ENCODE peak calls at places on chromosomes 3 and 15, in eight cellular contexts. One of them, this sample, is unnamed.

GRCh38 chr3:100789582-100789981 is 80.3 kb downstream of the TFG start:
- DNase-seq in mammary epithelial cell: no peak
- DNase-seq in heart right ventricle: no peak
- DNase-seq in sigmoid colon: no peak
- DNase-seq in BJ: no peak
- DNase-seq in fibroblast of the aortic adventitia: no peak
- DNase-seq in astrocyte of the spinal cord: no peak
- DNase-seq in fibroblast of lung: no peak
- DNase-seq in this sample: peak

GRCh38 chr15:70424937-70425411 is 327.3 kb upstream of the TLE3 start:
- DNase-seq in BJ: no peak
- DNase-seq in sigmoid colon: no peak
- DNase-seq in heart right ventricle: no peak
- DNase-seq in astrocyte of the spinal cord: no peak
- DNase-seq in fibroblast of the aortic adventitia: no peak
- DNase-seq in mammary epithelial cell: no peak
- DNase-seq in fibroblast of lung: no peak
- DNase-seq in this sample: no peak

GRCh38 chr3:167740961-167741587 is 5.6 kb downstream of the SERPINI1 start:
- DNase-seq in mammary epithelial cell: peak
- DNase-seq in fibroblast of the aortic adventitia: peak
- DNase-seq in heart right ventricle: no peak
- DNase-seq in sigmoid colon: no peak
- DNase-seq in astrocyte of the spinal cord: peak
- DNase-seq in BJ: no peak
- DNase-seq in fibroblast of lung: peak
- DNase-seq in this sample: peak

GRCh38 chr3:112926000-112926399 is 48.9 kb downstream of the CD200R1 start:
- DNase-seq in BJ: no peak
- DNase-seq in astrocyte of the spinal cord: no peak
- DNase-seq in fibroblast of the aortic adventitia: no peak
- DNase-seq in sigmoid colon: no peak
- DNase-seq in fibroblast of lung: no peak
- DNase-seq in heart right ventricle: no peak
- DNase-seq in mammary epithelial cell: no peak
- DNase-seq in this sample: no peak

GRCh38 chr3:195557327-195557726 is 14.2 kb upstream of the PPP1R2 start:
- DNase-seq in heart right ventricle: no peak
- DNase-seq in fibroblast of the aortic adventitia: no peak
- DNase-seq in sigmoid colon: no peak
- DNase-seq in fibroblast of lung: no peak
- DNase-seq in astrocyte of the spinal cord: no peak
- DNase-seq in BJ: no peak
- DNase-seq in mammary epithelial cell: no peak
- DNase-seq in this sample: no peak

GRCh38 chr3:89108154-89108553 is 733 bp downstream of the EPHA3 start:
- DNase-seq in BJ: no peak
- DNase-seq in heart right ventricle: no peak
- DNase-seq in fibroblast of the aortic adventitia: no peak
- DNase-seq in astrocyte of the spinal cord: no peak
- DNase-seq in sigmoid colon: no peak
- DNase-seq in fibroblast of lung: peak
- DNase-seq in mammary epithelial cell: no peak
- DNase-seq in this sample: no peak

GRCh38 chr3:48047841-48048456 is 31.7 kb upstream of the MAP4 start:
- DNase-seq in astrocyte of the spinal cord: no peak
- DNase-seq in fibroblast of lung: peak
- DNase-seq in heart right ventricle: no peak
- DNase-seq in fibroblast of the aortic adventitia: peak
- DNase-seq in sigmoid colon: no peak
- DNase-seq in BJ: no peak
- DNase-seq in mammary epithelial cell: peak
- DNase-seq in this sample: peak

GRCh38 chr3:44954962-44955361 is 21.0 kb downstream of the ZDHHC3 start:
- DNase-seq in heart right ventricle: no peak
- DNase-seq in astrocyte of the spinal cord: peak
- DNase-seq in mammary epithelial cell: no peak
- DNase-seq in BJ: no peak
- DNase-seq in sigmoid colon: no peak
- DNase-seq in fibroblast of the aortic adventitia: peak
- DNase-seq in fibroblast of lung: peak
- DNase-seq in this sample: peak

GRCh38 chr3:37626722-37627565 is 234.7 kb upstream of the CTDSPL start:
- DNase-seq in sigmoid colon: no peak
- DNase-seq in fibroblast of lung: no peak
- DNase-seq in heart right ventricle: no peak
- DNase-seq in astrocyte of the spinal cord: no peak
- DNase-seq in fibroblast of the aortic adventitia: no peak
- DNase-seq in BJ: no peak
- DNase-seq in mammary epithelial cell: no peak
- DNase-seq in this sample: no peak

GRCh38 chr3:32484437-32484836 is 18.2 kb downstream of the CMTM6 start:
- DNase-seq in sigmoid colon: no peak
- DNase-seq in fibroblast of lung: no peak
- DNase-seq in BJ: no peak
- DNase-seq in astrocyte of the spinal cord: no peak
- DNase-seq in heart right ventricle: no peak
- DNase-seq in fibroblast of the aortic adventitia: no peak
- DNase-seq in mammary epithelial cell: no peak
- DNase-seq in this sample: no peak

GRCh38 chr3:73550011-73550410 is 74.7 kb downstream of the PDZRN3 start:
- DNase-seq in fibroblast of lung: no peak
- DNase-seq in fibroblast of the aortic adventitia: no peak
- DNase-seq in heart right ventricle: no peak
- DNase-seq in mammary epithelial cell: no peak
- DNase-seq in astrocyte of the spinal cord: peak
- DNase-seq in sigmoid colon: no peak
- DNase-seq in BJ: no peak
- DNase-seq in this sample: no peak

GRCh38 chr3:127629462-127630403 is 748 bp downstream of the PODXL2 start:
- DNase-seq in fibroblast of the aortic adventitia: no peak
- DNase-seq in astrocyte of the spinal cord: no peak
- DNase-seq in heart right ventricle: no peak
- DNase-seq in BJ: no peak
- DNase-seq in mammary epithelial cell: no peak
- DNase-seq in fibroblast of lung: no peak
- DNase-seq in sigmoid colon: no peak
- DNase-seq in this sample: no peak

GRCh38 chr3:47536221-47536891 is 22.8 kb upstream of the ELP6 start:
- DNase-seq in astrocyte of the spinal cord: no peak
- DNase-seq in fibroblast of lung: no peak
- DNase-seq in BJ: no peak
- DNase-seq in heart right ventricle: no peak
- DNase-seq in mammary epithelial cell: no peak
- DNase-seq in sigmoid colon: no peak
- DNase-seq in fibroblast of the aortic adventitia: no peak
- DNase-seq in this sample: no peak

DNA sequence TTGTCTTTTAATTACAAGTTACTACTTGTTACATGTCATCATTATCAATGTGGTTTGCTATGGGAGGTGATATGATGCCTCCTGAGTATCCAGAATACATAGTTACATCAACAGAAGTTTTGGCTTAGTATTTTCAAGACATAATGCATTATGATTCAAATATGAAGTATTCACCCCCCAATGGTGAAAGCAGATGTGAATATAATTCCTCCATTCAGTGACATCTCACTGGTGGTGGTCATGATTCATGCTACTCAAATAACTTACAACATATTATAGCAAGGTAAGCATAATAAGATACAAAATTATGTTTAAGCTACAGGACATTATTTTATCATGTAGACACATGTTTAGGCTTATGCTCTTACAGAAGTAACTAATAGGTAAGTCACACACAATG is 34.9 kb upstream of the TTBK2 start:
- DNase-seq in sigmoid colon: no peak
- DNase-seq in fibroblast of lung: no peak
- DNase-seq in fibroblast of the aortic adventitia: peak
- DNase-seq in mammary epithelial cell: peak
- DNase-seq in BJ: peak
- DNase-seq in heart right ventricle: no peak
- DNase-seq in astrocyte of the spinal cord: peak
- DNase-seq in this sample: peak
- TF ChIP-seq CTCF in sigmoid colon: no peak
- TF ChIP-seq CTCF in fibroblast of lung: no peak
- TF ChIP-seq CTCF in fibroblast of the aortic adventitia: no peak
- TF ChIP-seq CTCF in mammary epithelial cell: no peak
- TF ChIP-seq CTCF in BJ: no peak
- TF ChIP-seq CTCF in heart right ventricle: no peak
- TF ChIP-seq CTCF in astrocyte of the spinal cord: no peak
- TF ChIP-seq CTCF in this sample: no peak

GRCh38 chr15:41968738-41969137 is 3.6 kb downstream of the EHD4 start:
- DNase-seq in BJ: no peak
- DNase-seq in fibroblast of the aortic adventitia: no peak
- DNase-seq in astrocyte of the spinal cord: no peak
- DNase-seq in heart right ventricle: no peak
- DNase-seq in mammary epithelial cell: no peak
- DNase-seq in sigmoid colon: no peak
- DNase-seq in fibroblast of lung: no peak
- DNase-seq in this sample: no peak

GRCh38 chr15:41969851-41970431 is 2.4 kb downstream of the EHD4 start:
- DNase-seq in fibroblast of lung: no peak
- DNase-seq in fibroblast of the aortic adventitia: no peak
- DNase-seq in BJ: no peak
- DNase-seq in mammary epithelial cell: peak
- DNase-seq in heart right ventricle: no peak
- DNase-seq in sigmoid colon: no peak
- DNase-seq in astrocyte of the spinal cord: no peak
- DNase-seq in this sample: no peak

GRCh38 chr15:41971089-41971892 is 1.1 kb downstream of the EHD4 start:
- DNase-seq in fibroblast of lung: peak
- DNase-seq in heart right ventricle: peak
- DNase-seq in mammary epithelial cell: peak
- DNase-seq in astrocyte of the spinal cord: peak
- DNase-seq in sigmoid colon: peak
- DNase-seq in BJ: no peak
- DNase-seq in fibroblast of the aortic adventitia: peak
- DNase-seq in this sample: peak

GRCh38 chr15:41971893-41972340 is 440 bp downstream of the EHD4 start:
- DNase-seq in BJ: no peak
- DNase-seq in fibroblast of lung: no peak
- DNase-seq in astrocyte of the spinal cord: no peak
- DNase-seq in fibroblast of the aortic adventitia: no peak
- DNase-seq in mammary epithelial cell: no peak
- DNase-seq in heart right ventricle: no peak
- DNase-seq in sigmoid colon: no peak
- DNase-seq in this sample: no peak

DNA sequence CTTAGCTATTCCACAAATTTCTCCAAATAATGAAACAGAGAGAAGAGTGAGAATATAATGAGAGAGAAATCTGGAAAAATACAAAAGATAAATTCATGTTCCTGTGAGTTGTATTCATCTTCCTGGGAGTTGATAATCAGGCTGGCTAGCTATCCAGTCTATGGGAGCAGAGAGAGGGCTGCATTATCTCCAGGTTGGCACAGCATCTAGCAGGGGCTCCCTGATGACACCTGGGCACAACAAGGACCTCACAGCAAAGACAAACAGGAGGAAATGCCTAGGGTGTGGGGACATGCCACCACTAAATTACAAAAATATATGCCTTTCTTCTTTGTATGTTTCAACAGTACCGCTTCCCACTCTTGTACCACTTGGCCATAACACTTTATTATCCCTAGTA is 1.9 kb downstream of the EHD4 start:
- DNase-seq in mammary epithelial cell: no peak
- DNase-seq in fibroblast of the aortic adventitia: no peak
- DNase-seq in BJ: no peak
- DNase-seq in astrocyte of the spinal cord: no peak
- DNase-seq in sigmoid colon: peak
- DNase-seq in heart right ventricle: no peak
- DNase-seq in fibroblast of lung: no peak
- DNase-seq in this sample: no peak
- H3K4me3 ChIP-seq in mammary epithelial cell: no peak
- H3K4me3 ChIP-seq in fibroblast of the aortic adventitia: no peak
- H3K4me3 ChIP-seq in BJ: no peak
- H3K4me3 ChIP-seq in astrocyte of the spinal cord: no peak
- H3K4me3 ChIP-seq in sigmoid colon: no peak
- H3K4me3 ChIP-seq in heart right ventricle: peak
- H3K4me3 ChIP-seq in fibroblast of lung: peak
- H3K4me3 ChIP-seq in this sample: no peak

DNA sequence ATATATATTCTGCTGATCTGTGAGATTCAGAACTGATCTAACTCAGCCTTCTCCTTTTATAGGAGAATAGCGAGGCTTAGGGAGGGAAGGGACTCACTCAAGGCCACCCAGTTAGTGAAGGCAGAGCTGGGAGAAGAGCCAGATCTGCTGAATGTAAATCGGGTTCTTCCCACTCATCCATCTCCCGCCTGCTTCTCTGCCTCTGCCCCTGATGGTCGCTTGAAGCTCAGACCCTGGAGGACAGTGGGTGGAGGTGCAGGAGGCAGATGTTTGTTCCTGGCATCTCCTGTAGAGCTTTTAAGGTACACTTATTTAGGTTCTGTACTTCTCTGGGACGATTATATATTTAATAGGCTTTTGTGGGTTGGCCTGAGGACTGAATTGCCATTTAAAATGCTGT is 4.3 kb downstream of the PDIA5 start:
- DNase-seq in mammary epithelial cell: no peak
- DNase-seq in BJ: no peak
- DNase-seq in sigmoid colon: no peak
- DNase-seq in fibroblast of lung: peak
- DNase-seq in heart right ventricle: no peak
- DNase-seq in astrocyte of the spinal cord: no peak
- DNase-seq in fibroblast of the aortic adventitia: peak
- DNase-seq in this sample: no peak
- TF ChIP-seq CTCF in mammary epithelial cell: peak
- TF ChIP-seq CTCF in BJ: no peak
- TF ChIP-seq CTCF in sigmoid colon: peak
- TF ChIP-seq CTCF in fibroblast of lung: peak
- TF ChIP-seq CTCF in heart right ventricle: no peak
- TF ChIP-seq CTCF in astrocyte of the spinal cord: peak
- TF ChIP-seq CTCF in fibroblast of the aortic adventitia: peak
- TF ChIP-seq CTCF in this sample: peak

DNA sequence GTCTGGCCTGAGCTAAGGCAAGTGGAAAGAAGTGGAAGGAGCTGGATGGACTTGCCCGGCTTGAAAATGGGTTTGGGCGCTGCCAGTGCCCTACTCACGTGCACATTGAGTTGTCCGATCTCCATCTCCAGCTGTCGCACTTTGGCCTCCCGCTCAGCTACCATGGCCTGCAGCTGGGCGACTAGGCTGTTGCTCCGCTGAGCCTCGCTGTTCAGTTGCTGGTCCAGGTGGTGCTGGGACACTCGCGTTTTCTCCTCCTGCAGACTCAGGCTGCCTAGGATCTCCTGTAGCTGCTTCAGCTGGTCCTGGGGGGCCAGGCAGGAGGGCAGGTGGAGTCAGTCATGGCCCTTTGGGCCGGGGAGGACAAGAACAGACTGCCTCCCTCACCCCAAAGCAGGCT is 33.0 kb upstream of the HHATL start:
- DNase-seq in fibroblast of lung: no peak
- DNase-seq in astrocyte of the spinal cord: no peak
- DNase-seq in heart right ventricle: no peak
- DNase-seq in fibroblast of the aortic adventitia: no peak
- DNase-seq in sigmoid colon: peak
- DNase-seq in mammary epithelial cell: no peak
- DNase-seq in BJ: no peak
- DNase-seq in this sample: no peak
- H3K4me3 ChIP-seq in fibroblast of lung: no peak
- H3K4me3 ChIP-seq in astrocyte of the spinal cord: no peak
- H3K4me3 ChIP-seq in heart right ventricle: no peak
- H3K4me3 ChIP-seq in fibroblast of the aortic adventitia: no peak
- H3K4me3 ChIP-seq in sigmoid colon: no peak
- H3K4me3 ChIP-seq in mammary epithelial cell: no peak
- H3K4me3 ChIP-seq in BJ: no peak
- H3K4me3 ChIP-seq in this sample: no peak

GRCh38 chr15:48112242-48112641 is 8.5 kb upstream of the SLC24A5 start:
- DNase-seq in fibroblast of the aortic adventitia: peak
- DNase-seq in sigmoid colon: no peak
- DNase-seq in fibroblast of lung: peak
- DNase-seq in astrocyte of the spinal cord: peak
- DNase-seq in heart right ventricle: no peak
- DNase-seq in mammary epithelial cell: peak
- DNase-seq in BJ: no peak
- DNase-seq in this sample: peak
- TF ChIP-seq CTCF in fibroblast of the aortic adventitia: peak
- TF ChIP-seq CTCF in sigmoid colon: no peak
- TF ChIP-seq CTCF in fibroblast of lung: peak
- TF ChIP-seq CTCF in astrocyte of the spinal cord: peak
- TF ChIP-seq CTCF in heart right ventricle: no peak
- TF ChIP-seq CTCF in mammary epithelial cell: peak
- TF ChIP-seq CTCF in BJ: peak
- TF ChIP-seq CTCF in this sample: peak

This sample was measured in choroid plexus epithelial cell.